ENCODE peak calls at places on chromosome 7, in seven cellular contexts. U is HL-60, V is WTC11, K is astrocyte of the cerebellum, M is A673, T is cardiac fibroblast, S is fibroblast of the aortic adventitia. D is an unnamed sample.

GRCh38 chr7:4642468-4643203 is 39.5 kb upstream of the FOXK1 start:
- DNase-seq in S (peak), U (no peak), M (no peak), T (no peak), V (no peak), K (no peak), D (no peak)

GRCh38 chr7:99194301-99194700 is 13.6 kb downstream of the KPNA7 start:
- DNase-seq in K (no peak), M (no peak), V (no peak), T (no peak), S (no peak), U (no peak), D (no peak)

GRCh38 chr7:131602994-131603372 is 46.6 kb upstream of the PODXL start:
- DNase-seq in V (no peak), M (no peak), T (no peak), S (peak), U (no peak), K (no peak), D (no peak)

GRCh38 chr7:151971829-151972228 is 15.6 kb downstream of the GALNTL5 start:
- DNase-seq in U (no peak), M (no peak), S (no peak), K (no peak), T (no peak), V (no peak), D (no peak)

GRCh38 chr7:40232242-40232929 is 97.6 kb downstream of the SUGCT start:
- DNase-seq in K (peak), U (peak), M (peak), V (no peak), T (peak), S (peak), D (peak)

GRCh38 chr7:150753826-150754603 is 16.8 kb downstream of the GIMAP5 start:
- DNase-seq in V (no peak), M (peak), U (peak), S (no peak), T (peak), K (no peak), D (no peak)

GRCh38 chr7:135673360-135673706 is 11.0 kb downstream of the STMP1 start:
- DNase-seq in V (no peak), U (no peak), T (peak), M (no peak), S (peak), K (peak), D (peak)

GRCh38 chr7:45580053-45580872 is 6.1 kb downstream of the ADCY1 start:
- DNase-seq in K (no peak), S (no peak), V (peak), T (no peak), M (no peak), U (no peak), D (peak)

GRCh38 chr7:101598422-101598957 is 30.6 kb downstream of the MYL10 start:
- DNase-seq in K (no peak), U (no peak), T (no peak), V (no peak), M (no peak), S (no peak), D (no peak)

GRCh38 chr7:135980665-135981180 is 3.6 kb upstream of the MTPN start:
- DNase-seq in V (no peak), M (peak), U (peak), S (peak), T (peak), K (no peak), D (peak)

GRCh38 chr7:151761256-151761655 is 115.7 kb downstream of the PRKAG2 start:
- DNase-seq in U (peak), M (no peak), V (no peak), T (no peak), K (no peak), S (no peak), D (no peak)

GRCh38 chr7:91164948-91165845 is 99.0 kb upstream of the FZD1 start:
- DNase-seq in K (peak), T (peak), V (no peak), U (peak), S (peak), M (no peak), D (peak)

GRCh38 chr7:55081067-55081853 is 62.4 kb downstream of the EGFR start:
- DNase-seq in U (no peak), S (peak), M (no peak), T (no peak), K (no peak), V (no peak), D (no peak)

GRCh38 chr7:74051193-74051592 is 23.2 kb downstream of the ELN start:
- DNase-seq in V (no peak), U (no peak), M (no peak), K (no peak), S (no peak), T (no peak), D (peak)

GRCh38 chr7:150668472-150668911 is 17.0 kb upstream of the GIMAP2 start:
- DNase-seq in U (no peak), S (no peak), V (no peak), M (no peak), K (no peak), T (no peak), D (no peak)

GRCh38 chr7:2478387-2478760 is 2.2 kb upstream of the GRIFIN start:
- DNase-seq in K (no peak), S (peak), T (peak), V (no peak), M (no peak), U (peak), D (peak)

GRCh38 chr7:151436446-151437162 is 3.3 kb downstream of the CRYGN start:
- DNase-seq in S (peak), M (no peak), K (no peak), U (no peak), V (no peak), T (no peak), D (no peak)

GRCh38 chr7:123746055-123746454 is 2.7 kb downstream of the WASL start:
- DNase-seq in U (no peak), K (no peak), S (peak), V (no peak), M (no peak), T (peak), D (no peak)

GRCh38 chr7:77651544-77652162 is 44.6 kb upstream of the RSBN1L start:
- DNase-seq in U (peak), V (no peak), S (peak), M (peak), K (peak), T (peak), D (peak)

GRCh38 chr7:151941009-151941408 is 15.2 kb upstream of the GALNTL5 start:
- DNase-seq in V (no peak), K (no peak), T (no peak), U (no peak), M (no peak), S (peak), D (no peak)

GRCh38 chr7:102834999-102835398 is 77.8 kb upstream of the LRRC17 start:
- DNase-seq in K (peak), U (no peak), M (peak), T (peak), S (peak), V (no peak), D (peak)

GRCh38 chr7:103637726-103638125 is 191.7 kb upstream of the SLC26A5 start:
- DNase-seq in T (peak), K (no peak), U (no peak), V (no peak), S (peak), M (no peak), D (peak)

GRCh38 chr7:55504093-55504859 is 68.0 kb downstream of the VOPP1 start:
- DNase-seq in T (peak), S (peak), M (no peak), V (no peak), K (no peak), U (no peak), D (no peak)

GRCh38 chr7:125857606-125858005 is 928.0 kb upstream of the POT1 start:
- DNase-seq in T (peak), S (peak), V (no peak), K (peak), M (no peak), U (no peak), D (peak)

GRCh38 chr7:145848691-145849090 is 267.9 kb upstream of the CNTNAP2 start:
- DNase-seq in T (peak), M (peak), S (no peak), V (peak), K (no peak), U (no peak), D (peak)

GRCh38 chr7:110835209-110835608 is 255.7 kb upstream of the LRRN3 start:
- DNase-seq in T (peak), S (no peak), U (no peak), V (no peak), M (no peak), K (no peak), D (peak)

GRCh38 chr7:92740713-92741126 is 95.7 kb downstream of the CDK6 start:
- DNase-seq in M (no peak), T (peak), S (peak), U (no peak), V (no peak), K (peak), D (peak)

GRCh38 chr7:1421020-1421790 is 38.1 kb downstream of the MICALL2 start:
- DNase-seq in V (no peak), U (no peak), S (no peak), K (no peak), M (no peak), T (no peak), D (no peak)

GRCh38 chr7:1418505-1419309 is 40.6 kb downstream of the MICALL2 start:
- DNase-seq in K (no peak), S (peak), M (peak), U (no peak), V (peak), T (peak), D (peak)

GRCh38 chr7:1421946-1422345 is 37.3 kb downstream of the MICALL2 start:
- DNase-seq in K (no peak), M (no peak), S (no peak), U (no peak), T (no peak), V (no peak), D (no peak)

GRCh38 chr7:1419688-1420087 is 39.6 kb downstream of the MICALL2 start:
- DNase-seq in S (no peak), T (no peak), V (no peak), U (no peak), M (no peak), K (no peak), D (no peak)

DNA sequence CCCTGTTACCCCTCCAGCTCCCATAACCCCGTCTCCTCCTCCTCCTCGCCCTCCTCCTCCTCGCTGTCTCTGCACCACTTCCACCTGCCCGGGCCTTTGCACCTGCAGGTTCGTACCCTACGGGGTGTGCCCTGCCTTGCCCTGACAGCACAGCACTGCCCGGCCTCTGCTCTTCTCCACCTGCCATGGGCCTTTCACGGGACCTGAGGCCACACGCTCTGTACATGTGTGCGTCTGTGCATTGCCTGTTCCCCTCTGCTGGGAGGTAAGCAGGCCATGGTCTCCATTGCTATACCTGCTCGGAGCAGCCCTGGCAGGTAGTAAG is 40.0 kb downstream of the MICALL2 start:
- DNase-seq in V (no peak), U (no peak), K (no peak), T (no peak), M (no peak), S (no peak), D (no peak)
- TF ChIP-seq CTCF in V (no peak), U (no peak), K (no peak), T (no peak), M (no peak), S (no peak), D (no peak)

GRCh38 chr7:7739204-7739603 is 20.8 kb upstream of the RPA3 start:
- DNase-seq in S (no peak), U (no peak), V (no peak), T (no peak), M (no peak), K (no peak), D (peak)
- TF ChIP-seq CTCF in S (no peak), U (no peak), V (no peak), T (no peak), M (no peak), K (no peak), D (no peak)

DNA sequence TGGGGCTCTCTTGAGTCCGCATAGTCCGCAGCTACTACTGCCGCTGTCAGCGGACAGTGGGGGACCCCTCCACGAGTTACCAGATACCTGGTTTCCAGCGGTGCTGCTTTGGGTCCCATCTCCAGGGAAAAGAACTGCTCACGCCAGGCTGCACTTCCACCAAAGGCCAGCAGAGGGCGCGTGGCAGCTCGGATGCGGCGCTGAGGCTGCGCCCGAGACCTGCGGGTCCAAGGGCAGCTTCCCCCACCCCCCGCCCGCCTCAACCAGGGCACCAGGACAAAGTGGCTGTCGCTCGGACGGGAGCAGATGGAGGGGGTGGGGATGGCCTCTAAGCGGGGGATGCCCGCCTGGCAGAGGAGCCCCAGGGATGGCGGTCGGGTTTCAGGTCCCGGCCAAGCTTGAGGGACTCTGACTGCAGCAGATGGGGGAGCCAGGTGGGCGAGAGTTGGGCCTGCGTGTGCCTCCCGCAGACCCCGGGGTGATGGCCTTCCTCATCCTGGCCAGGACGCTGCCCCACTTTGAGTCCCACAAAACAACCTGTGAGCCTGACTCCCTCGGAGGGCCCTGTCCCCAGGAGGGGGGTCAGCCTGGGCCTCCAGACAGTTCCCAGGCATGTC is 23.8 kb upstream of the ZNF735 start:
- DNase-seq in K (no peak), M (no peak), U (no peak), S (no peak), T (no peak), V (no peak), D (no peak)
- TF ChIP-seq CTCF in K (no peak), M (peak), U (no peak), S (peak), T (peak), V (peak), D (peak)

GRCh38 chr7:47759056-47759706 is 177.3 kb upstream of the TNS3 start:
- DNase-seq in U (no peak), S (peak), T (peak), M (no peak), V (no peak), K (no peak), D (peak)
- TF ChIP-seq CTCF in U (no peak), S (peak), T (peak), M (peak), V (no peak), K (peak), D (peak)

D was measured in choroid plexus epithelial cell.